ENCODE peak calls at places on chromosome 1, in four cellular contexts. M, V, L and J are unnamed samples.

GRCh38 chr1:243549108-243549507 is 293.3 kb downstream of the SDCCAG8 start:
- DNase-seq in M (no peak), V (no peak), L (no peak), J (no peak)

GRCh38 chr1:81432654-81433109 is 368.1 kb upstream of the ADGRL2 start:
- DNase-seq in M (no peak), V (no peak), L (no peak), J (no peak)

GRCh38 chr1:210790196-210790595 is 343.8 kb downstream of the KCNH1 start:
- DNase-seq in M (no peak), V (no peak), L (no peak), J (no peak)

GRCh38 chr1:35264861-35265260 is 3.6 kb upstream of the ZMYM4 start:
- DNase-seq in M (peak; percentile 27), V (no peak), L (no peak), J (no peak)

GRCh38 chr1:171801395-171801990 is 20.0 kb downstream of the METTL13 start:
- DNase-seq in M (peak; percentile 37), V (no peak), L (peak; percentile 64), J (no peak)

GRCh38 chr1:183506561-183506960 is 34.3 kb downstream of the SMG7 start:
- DNase-seq in M (no peak), V (no peak), L (no peak), J (no peak)

GRCh38 chr1:1106510-1107221 is 9.2 kb downstream of the C1orf159 start:
- DNase-seq in M (no peak), V (no peak), L (no peak), J (no peak)

GRCh38 chr1:220700591-220701179 is 10.5 kb downstream of the C1orf115 start:
- DNase-seq in M (no peak), V (no peak), L (no peak), J (no peak)

GRCh38 chr1:155596864-155597263 is 13.2 kb upstream of the MSTO1 start:
- DNase-seq in M (no peak), V (no peak), L (no peak), J (no peak)

GRCh38 chr1:26409191-26409751 is 1.3 kb upstream of the LIN28A start:
- DNase-seq in M (no peak), V (no peak), L (no peak), J (peak; percentile 81)

GRCh38 chr1:51936531-51936930 is 54.0 kb downstream of the RAB3B start:
- DNase-seq in M (no peak), V (no peak), L (no peak), J (no peak)

GRCh38 chr1:91779603-91780021 is 106.3 kb downstream of the TGFBR3 start:
- DNase-seq in M (no peak), V (no peak), L (no peak), J (no peak)

GRCh38 chr1:58981392-58981791 is 197.5 kb upstream of the JUN start:
- DNase-seq in M (no peak), V (no peak), L (no peak), J (no peak)

GRCh38 chr1:226702957-226703831 is 35.9 kb downstream of the ITPKB start:
- DNase-seq in M (no peak), V (no peak), L (peak; percentile 88), J (peak; percentile 82)

GRCh38 chr1:109565241-109565640 is 16.8 kb downstream of the GNAI3 start:
- DNase-seq in M (no peak), V (no peak), L (no peak), J (no peak)

GRCh38 chr1:159071970-159072582 is 4.5 kb downstream of the AIM2 start:
- DNase-seq in M (peak; percentile 38), V (no peak), L (peak; percentile 63), J (no peak)

GRCh38 chr1:176206006-176206960 is 803 bp downstream of the COP1 start:
- DNase-seq in M (peak; percentile 38), V (no peak), L (no peak), J (no peak)

GRCh38 chr1:180168786-180169640 is 14.3 kb downstream of the QSOX1 start:
- DNase-seq in M (peak; percentile 43), V (no peak), L (peak; percentile 76), J (no peak)

GRCh38 chr1:207858271-207858670 is 52.7 kb downstream of the CD34 start:
- DNase-seq in M (no peak), V (no peak), L (no peak), J (no peak)

GRCh38 chr1:1068374-1069060 is 5.6 kb downstream of the RNF223 start:
- DNase-seq in M (no peak), V (no peak), L (no peak), J (no peak)

GRCh38 chr1:178294654-178295053 is 200.8 kb downstream of the RASAL2 start:
- DNase-seq in M (no peak), V (no peak), L (no peak), J (no peak)

GRCh38 chr1:6012529-6013318 is 20.5 kb upstream of the NPHP4 start:
- DNase-seq in M (no peak), V (no peak), L (no peak), J (no peak)

GRCh38 chr1:220084460-220084859 is 5.1 kb downstream of the BPNT1 start:
- DNase-seq in M (no peak), V (no peak), L (no peak), J (no peak)

GRCh38 chr1:18875107-18875795 is 15.8 kb upstream of the TAS1R2 start:
- DNase-seq in M (peak; percentile 65), V (no peak), L (peak; percentile 93), J (peak; percentile 74)

GRCh38 chr1:78304766-78305165 is 186.0 kb upstream of the PTGFR start:
- DNase-seq in M (no peak), V (no peak), L (no peak), J (no peak)

GRCh38 chr1:8687053-8687452 is 130.4 kb downstream of the RERE start:
- DNase-seq in M (no peak), V (no peak), L (no peak), J (no peak)

GRCh38 chr1:166914111-166914510 is 38.0 kb upstream of the TADA1 start:
- DNase-seq in M (no peak), V (no peak), L (no peak), J (no peak)

GRCh38 chr1:9101510-9102146 is 27.3 kb downstream of the GPR157 start:
- DNase-seq in M (peak; percentile 55), V (no peak), L (peak; percentile 29), J (peak; percentile 17)

GRCh38 chr1:22410401-22410800 is 41.2 kb upstream of the ZBTB40 start:
- DNase-seq in M (no peak), V (no peak), L (no peak), J (no peak)

GRCh38 chr1:202951437-202951836 is 6.7 kb downstream of the ADIPOR1 start:
- DNase-seq in M (no peak), V (no peak), L (no peak), J (no peak)

GRCh38 chr1:166827426-166827825 is 11.8 kb upstream of the POGK start:
- DNase-seq in M (no peak), V (no peak), L (no peak), J (no peak)

GRCh38 chr1:118012725-118013124 is 83.2 kb downstream of the WDR3 start:
- DNase-seq in M (no peak), V (no peak), L (no peak), J (no peak)

GRCh38 chr1:234656981-234657651 is 47.1 kb upstream of the IRF2BP2 start:
- DNase-seq in M (peak; percentile 38), V (no peak), L (no peak), J (no peak)

GRCh38 chr1:39489567-39490239 is 1.7 kb upstream of the BMP8A start:
- DNase-seq in M (no peak), V (no peak), L (no peak), J (no peak)

GRCh38 chr1:159970932-159971342 is 16.9 kb upstream of the SLAMF9 start:
- DNase-seq in M (peak; percentile 93), V (no peak), L (no peak), J (no peak)

GRCh38 chr1:247376659-247377058 is 39.3 kb upstream of the NLRP3 start:
- DNase-seq in M (no peak), V (no peak), L (no peak), J (no peak)

GRCh38 chr1:29623501-29623900 is 387.2 kb downstream of the PTPRU start:
- DNase-seq in M (no peak), V (no peak), L (no peak), J (no peak)

GRCh38 chr1:213983589-213984386 is 4.0 kb upstream of the PROX1 start:
- DNase-seq in M (no peak), V (no peak), L (no peak), J (no peak)

GRCh38 chr1:32761253-32761877 is 55.8 kb downstream of the YARS1 start:
- DNase-seq in M (no peak), V (peak; percentile 26), L (peak; percentile 81), J (no peak)

GRCh38 chr1:168598963-168599362 is 22.6 kb downstream of the XCL1 start:
- DNase-seq in M (no peak), V (no peak), L (no peak), J (no peak)

GRCh38 chr1:168599636-168600035 is 23.2 kb downstream of the XCL1 start:
- DNase-seq in M (no peak), V (no peak), L (no peak), J (no peak)

GRCh38 chr1:168603501-168604107 is 27.2 kb downstream of the XCL1 start:
- DNase-seq in M (peak; percentile 60), V (peak; percentile 7), L (peak; percentile 62), J (peak; percentile 50)

GRCh38 chr1:168598125-168598524 is 21.7 kb downstream of the XCL1 start:
- DNase-seq in M (no peak), V (no peak), L (no peak), J (no peak)

GRCh38 chr1:168601051-168601450 is 24.6 kb downstream of the XCL1 start:
- DNase-seq in M (no peak), V (no peak), L (no peak), J (no peak)
- TF ChIP-seq SRF in M (no peak), V (no peak), L (no peak), J (no peak)

GRCh38 chr1:31736675-31737074 is 27.5 kb downstream of the ADGRB2 start:
- DNase-seq in M (no peak), V (no peak), L (no peak), J (no peak)
- TF ChIP-seq ATF2 in M (no peak), V (no peak), L (no peak), J (no peak)

GRCh38 chr1:3904006-3904842 is 4.2 kb upstream of the C1orf174 start:
- DNase-seq in M (no peak), V (no peak), L (no peak), J (no peak)

GRCh38 chr1:3903141-3904005 is 3.3 kb upstream of the C1orf174 start:
- DNase-seq in M (peak; percentile 57), V (no peak), L (no peak), J (no peak)

GRCh38 chr1:3905266-3905952 is 5.3 kb upstream of the C1orf174 start:
- DNase-seq in M (no peak), V (no peak), L (no peak), J (no peak)

GRCh38 chr1:3905953-3906671 is 6.0 kb upstream of the C1orf174 start:
- DNase-seq in M (no peak), V (no peak), L (peak; percentile 59), J (no peak)

GRCh38 chr1:3904843-3905185 is 4.7 kb upstream of the C1orf174 start:
- DNase-seq in M (peak; percentile 37), V (no peak), L (no peak), J (no peak)
- TF ChIP-seq SRF in M (no peak), V (no peak), L (no peak), J (no peak)

DNA sequence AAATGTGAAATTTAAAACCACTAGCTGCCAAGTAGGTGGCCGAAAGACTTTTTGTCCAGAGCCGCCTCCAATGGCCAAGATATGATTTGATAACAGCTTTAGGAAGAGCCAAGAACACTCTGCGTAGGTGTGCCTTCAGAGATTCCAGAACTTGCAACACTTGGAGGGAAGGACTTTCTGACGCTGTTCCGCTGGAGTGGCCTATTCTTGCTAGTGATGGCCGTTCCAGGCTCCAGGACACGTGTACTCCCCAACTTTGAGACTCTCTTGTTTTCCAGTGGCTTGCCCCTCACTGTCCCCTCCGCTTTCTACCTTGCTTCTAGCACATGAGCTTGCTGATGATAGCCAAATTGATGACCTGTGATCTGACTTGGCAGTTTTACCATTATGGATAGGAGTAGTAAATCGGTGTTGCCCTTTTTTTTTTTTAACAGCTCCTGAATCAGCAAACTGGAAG is 992 bp downstream of the PRDX6 start:
- DNase-seq in M (peak; percentile 24), V (no peak), L (peak; percentile 32), J (no peak)
- TF ChIP-seq ATF2 in M (no peak), V (no peak), L (no peak), J (no peak)